ENCODE peak calls at places on chromosomes 7 and 10, in four cellular contexts. O is neural crest cell, E is upper lobe of right lung, R is colonic mucosa. V is an unnamed sample.

GRCh38 chr7:27260211-27260610 is 17.6 kb downstream of the EVX1 start:
- DNase-seq in O (no peak), E (no peak), R (no peak), V (no peak)

GRCh38 chr10:85445702-85446101 is 920.9 kb downstream of the GRID1 start:
- DNase-seq in O (no peak), E (no peak), R (no peak), V (no peak)

GRCh38 chr7:29330136-29330535 is 135.6 kb downstream of the CHN2 start:
- DNase-seq in O (no peak), E (no peak), R (no peak), V (no peak)

GRCh38 chr10:91590142-91590903 is 42.5 kb downstream of the PPP1R3C start:
- DNase-seq in O (no peak), E (no peak), R (peak; percentile 36), V (no peak)

GRCh38 chr10:33248638-33249037 is 85.8 kb downstream of the NRP1 start:
- DNase-seq in O (no peak), E (no peak), R (no peak), V (no peak)

GRCh38 chr10:32957341-32958084 is 517 bp downstream of the ITGB1 start:
- DNase-seq in O (peak; percentile 41), E (peak; percentile 89), R (peak; percentile 54), V (peak; percentile 43)

GRCh38 chr7:47132471-47132870 is 449.4 kb downstream of the TNS3 start:
- DNase-seq in O (no peak), E (no peak), R (no peak), V (no peak)

GRCh38 chr10:86284355-86285105 is 82.1 kb downstream of the GRID1 start:
- DNase-seq in O (no peak), E (peak; percentile 51), R (peak; percentile 4), V (no peak)

GRCh38 chr7:22563115-22563514 is 63.1 kb upstream of the STEAP1B start:
- DNase-seq in O (no peak), E (no peak), R (no peak), V (no peak)

GRCh38 chr10:61901829-61902447 is 439 bp downstream of the ARID5B start:
- DNase-seq in O (peak; percentile 18), E (no peak), R (no peak), V (no peak)

GRCh38 chr10:20871970-20872369 is 25.1 kb downstream of the NEBL start:
- DNase-seq in O (no peak), E (no peak), R (no peak), V (no peak)

GRCh38 chr10:46232666-46233065 is 54.1 kb upstream of the ANTXRL start:
- DNase-seq in O (no peak), E (peak; percentile 15), R (peak; percentile 5), V (no peak)

GRCh38 chr7:135441791-135442190 is 68.1 kb downstream of the CNOT4 start:
- DNase-seq in O (no peak), E (no peak), R (no peak), V (no peak)

GRCh38 chr10:5945561-5946418 is 31.6 kb downstream of the IL15RA start:
- DNase-seq in O (no peak), E (peak; percentile 72), R (peak; percentile 47), V (no peak)
- TF ChIP-seq CTCF in O (no peak), E (no peak), R (no peak), V (no peak)

GRCh38 chr10:49407552-49408137 is 11.8 kb upstream of the DRGX start:
- DNase-seq in O (peak; percentile 88), E (peak; percentile 87), R (peak; percentile 80), V (peak; percentile 75)
- TF ChIP-seq CTCF in O (peak; percentile 91), E (peak; percentile 92), R (peak; percentile 80), V (peak; percentile 91)

GRCh38 chr7:53351681-53352080 is 316.2 kb downstream of the POM121L12 start:
- DNase-seq in O (no peak), E (no peak), R (no peak), V (no peak)

GRCh38 chr7:53350241-53350640 is 314.8 kb downstream of the POM121L12 start:
- DNase-seq in O (peak; percentile 64), E (no peak), R (peak; percentile 19), V (peak; percentile 45)
- TF ChIP-seq CTCF in O (peak; percentile 73), E (peak; percentile 40), R (peak; percentile 27), V (peak; percentile 81)

GRCh38 chr10:132222726-132223125 is 36.0 kb downstream of the DPYSL4 start:
- DNase-seq in O (no peak), E (no peak), R (no peak), V (no peak)

GRCh38 chr10:132220061-132220460 is 33.3 kb downstream of the DPYSL4 start:
- DNase-seq in O (no peak), E (no peak), R (no peak), V (no peak)

GRCh38 chr10:132223611-132224342 is 37.0 kb downstream of the DPYSL4 start:
- DNase-seq in O (no peak), E (no peak), R (no peak), V (no peak)

GRCh38 chr10:132223156-132223590 is 36.4 kb downstream of the DPYSL4 start:
- DNase-seq in O (peak; percentile 77), E (peak; percentile 88), R (peak; percentile 80), V (peak; percentile 70)

DNA sequence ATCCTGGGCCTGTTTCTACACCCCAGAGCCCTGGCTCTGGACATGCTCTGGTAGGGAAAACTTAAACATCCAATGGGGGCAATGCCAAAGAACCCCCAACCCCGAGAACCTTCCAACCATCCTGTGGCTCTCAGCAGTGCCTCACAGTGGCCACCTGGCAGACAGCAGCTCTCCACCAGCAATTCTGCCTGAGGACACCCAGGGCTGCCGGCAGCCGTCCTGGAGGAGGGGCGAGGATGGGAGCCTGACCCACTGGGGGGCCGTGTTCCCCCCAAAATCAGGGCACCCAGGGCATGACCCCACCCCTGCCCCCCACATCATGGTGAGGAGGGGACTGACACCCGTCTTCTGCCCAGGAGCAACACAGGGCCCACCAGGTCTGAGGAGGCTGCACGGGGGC is 32.7 kb downstream of the DPYSL4 start:
- DNase-seq in O (no peak), E (no peak), R (no peak), V (no peak)
- TF ChIP-seq CTCF in O (peak; percentile 18), E (peak; percentile 10), R (no peak), V (peak; percentile 21)

GRCh38 chr10:5666324-5667220 is at the start of gene ASB13:
- DNase-seq in O (peak; percentile 52), E (peak; percentile 89), R (peak; percentile 88), V (peak; percentile 32)
- TF ChIP-seq CTCF in O (no peak), E (peak; percentile 10), R (no peak), V (peak; percentile 21)

GRCh38 chr10:47340613-47341170 is 7.5 kb upstream of the RBP3 start:
- DNase-seq in O (peak; percentile 74), E (peak; percentile 72), R (peak; percentile 80), V (peak; percentile 74)
- TF ChIP-seq CTCF in O (peak; percentile 96), E (peak; percentile 99), R (peak; percentile 97), V (peak; percentile 96)

GRCh38 chr7:74656421-74656910 is 1.1 kb upstream of the GTF2I start:
- DNase-seq in O (peak; percentile 45), E (peak; percentile 78), R (peak; percentile 67), V (no peak)
- TF ChIP-seq CTCF in O (no peak), E (no peak), R (no peak), V (peak; percentile 16)

V was measured in progenitor cell of endocrine pancreas.